ENCODE peak calls at places on chromosomes 7 and 10, in eight cellular contexts. Z, Q, A, O, J, X, W and L are unnamed samples.

GRCh38 chr7:37694208-37695080 is 10.9 kb downstream of the GPR141 start:
- DNase-seq in Z (no peak), Q (no peak), A (no peak), O (no peak), J (no peak), X (no peak), W (peak; percentile 81), L (no peak)

GRCh38 chr10:132436861-132437410 is 39.9 kb downstream of the PWWP2B start:
- DNase-seq in Z (no peak), Q (no peak), A (no peak), O (no peak), J (no peak), X (no peak), W (peak; percentile 70), L (no peak)

GRCh38 chr7:135098391-135098790 is 49.5 kb upstream of the TMEM140 start:
- DNase-seq in Z (no peak), Q (no peak), A (no peak), O (no peak), J (no peak), X (peak; percentile 95), W (no peak), L (no peak)

GRCh38 chr10:77943086-77943901 is 16.7 kb upstream of the DLG5 start:
- DNase-seq in Z (no peak), Q (no peak), A (no peak), O (no peak), J (no peak), X (peak; percentile 69), W (no peak), L (no peak)

GRCh38 chr10:23742807-23743206 is 303.9 kb downstream of the OTUD1 start:
- DNase-seq in Z (no peak), Q (no peak), A (no peak), O (no peak), J (no peak), X (no peak), W (no peak), L (no peak)

GRCh38 chr10:130500251-130501000 is 364.2 kb downstream of the GLRX3 start:
- DNase-seq in Z (no peak), Q (no peak), A (no peak), O (no peak), J (peak; percentile 45), X (no peak), W (peak; percentile 51), L (no peak)

GRCh38 chr7:24731313-24731712 is 26.0 kb downstream of the GSDME start:
- DNase-seq in Z (no peak), Q (no peak), A (peak; percentile 78), O (no peak), J (no peak), X (no peak), W (no peak), L (no peak)

GRCh38 chr7:74103219-74103772 is 19.7 kb downstream of the LIMK1 start:
- DNase-seq in Z (no peak), Q (no peak), A (no peak), O (no peak), J (no peak), X (no peak), W (no peak), L (no peak)

GRCh38 chr10:43598447-43598846 is 7.8 kb upstream of the ZNF485 start:
- DNase-seq in Z (no peak), Q (no peak), A (peak; percentile 90), O (no peak), J (no peak), X (no peak), W (no peak), L (no peak)

GRCh38 chr7:124700655-124701054 is 64.9 kb downstream of the GPR37 start:
- DNase-seq in Z (no peak), Q (no peak), A (no peak), O (no peak), J (no peak), X (no peak), W (no peak), L (no peak)

GRCh38 chr10:114720685-114721278 is 62.7 kb upstream of the ABLIM1 start:
- DNase-seq in Z (no peak), Q (no peak), A (no peak), O (no peak), J (no peak), X (peak; percentile 69), W (no peak), L (no peak)

GRCh38 chr10:7092603-7093002 is 318.2 kb downstream of the SFMBT2 start:
- DNase-seq in Z (no peak), Q (no peak), A (no peak), O (no peak), J (no peak), X (no peak), W (no peak), L (no peak)

GRCh38 chr10:109956454-109957091 is 33.3 kb upstream of the XPNPEP1 start:
- DNase-seq in Z (no peak), Q (peak; percentile 56), A (no peak), O (peak; percentile 32), J (no peak), X (peak; percentile 41), W (no peak), L (peak; percentile 36)

GRCh38 chr7:2169923-2170575 is 62.7 kb downstream of the MAD1L1 start:
- DNase-seq in Z (no peak), Q (no peak), A (no peak), O (no peak), J (no peak), X (no peak), W (no peak), L (no peak)

GRCh38 chr7:5525271-5526189 is 101.9 kb upstream of the TNRC18 start:
- DNase-seq in Z (peak; percentile 66), Q (no peak), A (no peak), O (no peak), J (no peak), X (peak; percentile 29), W (no peak), L (no peak)

GRCh38 chr10:84352251-84352842 is 24.0 kb downstream of the CCSER2 start:
- DNase-seq in Z (peak; percentile 72), Q (peak; percentile 72), A (no peak), O (peak; percentile 52), J (no peak), X (peak; percentile 63), W (peak; percentile 82), L (peak; percentile 33)

GRCh38 chr10:115665549-115665948 is 572.4 kb downstream of the ATRNL1 start:
- DNase-seq in Z (no peak), Q (no peak), A (no peak), O (no peak), J (no peak), X (no peak), W (no peak), L (no peak)

GRCh38 chr10:89478085-89478738 is 57.2 kb downstream of the SLC16A12 start:
- DNase-seq in Z (no peak), Q (no peak), A (no peak), O (peak; percentile 17), J (no peak), X (no peak), W (no peak), L (no peak)

GRCh38 chr10:86104611-86105145 is 261.9 kb downstream of the GRID1 start:
- DNase-seq in Z (no peak), Q (no peak), A (no peak), O (no peak), J (no peak), X (no peak), W (peak; percentile 59), L (no peak)

GRCh38 chr10:59072038-59072437 is 104.4 kb upstream of the PHYHIPL start:
- DNase-seq in Z (no peak), Q (no peak), A (no peak), O (no peak), J (no peak), X (no peak), W (no peak), L (no peak)

GRCh38 chr7:48363174-48363573 is 191.9 kb downstream of the ABCA13 start:
- DNase-seq in Z (no peak), Q (no peak), A (no peak), O (no peak), J (no peak), X (no peak), W (no peak), L (no peak)

GRCh38 chr7:158077441-158077840 is 510.2 kb downstream of the PTPRN2 start:
- DNase-seq in Z (no peak), Q (no peak), A (no peak), O (no peak), J (no peak), X (no peak), W (peak; percentile 55), L (no peak)

GRCh38 chr10:86969421-86970041 is 1.2 kb downstream of the ADIRF start:
- DNase-seq in Z (no peak), Q (no peak), A (no peak), O (no peak), J (peak; percentile 78), X (peak; percentile 56), W (no peak), L (no peak)

GRCh38 chr10:92695679-92696605 is 6.2 kb downstream of the HHEX start:
- DNase-seq in Z (no peak), Q (peak; percentile 63), A (peak; percentile 87), O (no peak), J (no peak), X (peak; percentile 51), W (peak; percentile 80), L (no peak)
- TF ChIP-seq POLR2A in Z (no peak), Q (peak; percentile 65), A (no peak), O (no peak), J (no peak), X (no peak), W (no peak), L (no peak)

GRCh38 chr7:78768859-78769258 is 684.6 kb downstream of the MAGI2 start:
- DNase-seq in Z (no peak), Q (no peak), A (no peak), O (no peak), J (no peak), X (no peak), W (no peak), L (no peak)
- TF ChIP-seq POLR2AphosphoS5 in Z (no peak), Q (no peak), A (peak; percentile 15), O (no peak), J (no peak), X (no peak), W (no peak), L (no peak)

DNA sequence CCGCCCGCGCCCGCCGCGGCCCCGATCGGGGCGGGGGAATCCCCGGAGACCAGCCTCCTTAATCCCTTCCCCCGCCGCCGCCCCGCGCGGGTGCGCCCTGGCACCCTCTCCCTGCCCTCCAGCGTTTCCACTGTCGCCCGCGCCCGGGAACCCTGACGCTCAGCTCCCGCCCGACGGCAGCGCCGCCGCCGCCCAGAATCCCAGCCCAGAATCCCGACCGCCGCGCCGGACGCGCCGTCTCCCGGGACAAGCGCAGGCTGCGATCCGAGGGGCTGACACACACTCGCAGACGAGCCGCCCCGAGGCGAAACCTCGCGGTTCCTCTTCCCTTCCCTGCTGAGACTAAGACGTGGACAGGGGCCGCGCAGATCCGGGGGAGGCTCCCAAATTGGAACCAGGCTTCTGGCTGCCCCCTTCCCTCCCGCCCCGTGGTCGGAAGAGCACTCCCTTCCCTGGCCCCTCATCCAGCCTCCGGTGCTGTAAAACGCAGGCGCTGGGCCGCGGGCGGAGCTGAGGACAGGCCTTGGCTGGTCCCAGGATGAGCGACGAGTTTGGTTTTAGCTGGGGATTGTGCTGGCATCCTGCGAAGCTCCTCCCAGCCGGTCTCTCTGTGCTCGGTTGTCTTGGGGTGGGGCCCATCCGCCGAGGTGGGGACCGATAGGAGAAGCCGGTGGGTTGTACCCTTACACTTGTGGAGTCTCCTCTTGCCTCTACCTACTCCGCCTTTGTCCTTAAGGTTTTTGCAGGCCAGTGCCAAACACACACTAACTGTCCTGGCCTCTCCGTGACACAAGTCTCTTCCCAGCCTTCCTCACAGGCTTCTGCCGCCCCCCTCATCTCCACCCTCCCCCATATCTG is 1.1 kb downstream of the MARVELD1 start:
- DNase-seq in Z (peak; percentile 72), Q (peak; percentile 31), A (peak; percentile 96), O (peak; percentile 58), J (peak; percentile 88), X (peak; percentile 58), W (peak; percentile 90), L (peak; percentile 49)
- TF ChIP-seq POLR2A in Z (peak; percentile 78), Q (no peak), A (peak; percentile 56), O (no peak), J (no peak), X (no peak), W (no peak), L (no peak)

GRCh38 chr10:129455625-129456024 is 11.4 kb upstream of the MGMT start:
- DNase-seq in Z (no peak), Q (no peak), A (no peak), O (no peak), J (no peak), X (no peak), W (no peak), L (no peak)
- TF ChIP-seq POLR2AphosphoS5 in Z (no peak), Q (no peak), A (no peak), O (no peak), J (no peak), X (no peak), W (peak; percentile 43), L (no peak)